ENCODE peak calls at places on chromosomes 13 and 19, in four cellular contexts. X is fibroblast of mammary gland, E is astrocyte of the cerebellum, H is kidney epithelial cell. A is an unnamed sample.

GRCh38 chr13:97030705-97031452 is 36.6 kb upstream of the OXGR1 start:
- DNase-seq in X (peak), E (peak), H (no peak), A (peak)

GRCh38 chr13:67643656-67644055 is 413.5 kb upstream of the PCDH9 start:
- DNase-seq in X (no peak), E (no peak), H (no peak), A (no peak)

GRCh38 chr13:89920461-89920860 is 1427.0 kb upstream of the MIR17HG start:
- DNase-seq in X (no peak), E (no peak), H (no peak), A (no peak)

GRCh38 chr19:11821474-11821873 is 7.4 kb downstream of the ZNF440 start:
- DNase-seq in X (peak), E (no peak), H (no peak), A (no peak)

GRCh38 chr13:51585696-51586095 is 1.4 kb downstream of the WDFY2 start:
- DNase-seq in X (peak), E (no peak), H (no peak), A (peak)

GRCh38 chr19:47356900-47357299 is 7.8 kb downstream of the DHX34 start:
- DNase-seq in X (no peak), E (no peak), H (no peak), A (no peak)

GRCh38 chr19:41422456-41422855 is 4.7 kb downstream of the B3GNT8 start:
- DNase-seq in X (no peak), E (no peak), H (no peak), A (no peak)

GRCh38 chr13:75481176-75482069 is 546 bp downstream of the TBC1D4 start:
- DNase-seq in X (no peak), E (no peak), H (no peak), A (peak)

GRCh38 chr19:32748948-32749347 is 29.4 kb downstream of the TDRD12 start:
- DNase-seq in X (no peak), E (no peak), H (no peak), A (no peak)

GRCh38 chr13:98942997-98943396 is 34.9 kb downstream of the DOCK9 start:
- DNase-seq in X (peak), E (no peak), H (no peak), A (no peak)

GRCh38 chr19:45117167-45117594 is 24.2 kb downstream of the PPP1R37 start:
- DNase-seq in X (peak), E (no peak), H (no peak), A (peak)

GRCh38 chr13:110617326-110618072 is 2.2 kb downstream of the NAXD start:
- DNase-seq in X (peak), E (peak), H (no peak), A (no peak)

GRCh38 chr13:75550159-75550567 is 572 bp downstream of the UCHL3 start:
- DNase-seq in X (peak), E (peak), H (no peak), A (peak)

GRCh38 chr13:50236898-50237318 is 221.7 kb downstream of the KCNRG start:
- DNase-seq in X (peak), E (peak), H (no peak), A (peak)

GRCh38 chr13:84445776-84446175 is 563.5 kb upstream of the SLITRK1 start:
- DNase-seq in X (peak), E (no peak), H (no peak), A (no peak)

GRCh38 chr19:27764186-27764804 is 1448.7 kb downstream of the UQCRFS1 start:
- DNase-seq in X (no peak), E (no peak), H (no peak), A (no peak)

GRCh38 chr19:3511506-3512251 is 5.6 kb downstream of the FZR1 start:
- DNase-seq in X (no peak), E (no peak), H (no peak), A (no peak)

GRCh38 chr13:41401371-41401770 is 56.0 kb upstream of the RGCC start:
- DNase-seq in X (no peak), E (no peak), H (no peak), A (no peak)
- TF ChIP-seq CTCF in X (peak), E (no peak), H (no peak), A (no peak)

GRCh38 chr13:113816925-113817859 is 46.7 kb downstream of the GAS6 start:
- DNase-seq in X (peak), E (peak), H (peak), A (peak)
- H3K4me3 ChIP-seq in X (no peak), E (no peak), H (no peak), A (no peak)

DNA sequence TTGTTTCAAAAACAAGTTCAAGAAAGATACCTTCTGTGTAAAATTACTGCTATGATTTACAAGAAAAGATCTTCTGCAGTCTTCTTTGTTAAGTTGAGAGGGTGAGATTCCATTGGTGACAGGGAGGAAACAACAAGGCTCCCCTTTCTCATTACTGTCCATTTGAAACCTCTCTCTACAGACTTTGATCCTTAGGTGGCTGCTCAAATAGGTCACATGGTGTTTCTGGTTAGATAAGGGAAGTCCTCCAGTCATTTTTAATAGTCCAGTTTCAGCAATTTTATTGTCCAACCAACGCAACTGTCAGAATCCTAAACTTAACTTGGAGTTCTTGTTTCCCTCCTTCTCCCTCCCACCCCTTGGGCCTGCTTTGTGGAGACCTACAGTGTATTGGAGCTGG is 390.4 kb downstream of the EFNB2 start:
- DNase-seq in X (no peak), E (no peak), H (no peak), A (no peak)
- TF ChIP-seq CTCF in X (no peak), E (no peak), H (no peak), A (no peak)

GRCh38 chr19:54024660-54025059 is 33.2 kb downstream of the CACNG6 start:
- DNase-seq in X (no peak), E (no peak), H (no peak), A (no peak)
- H3K4me3 ChIP-seq in X (no peak), E (no peak), H (no peak), A (no peak)